ENCODE peak calls at places on chromosomes 5 and 9, in five cellular contexts. Z is Right ventricle myocardium superior; S is activated CD4-positive, alpha-beta T cell treated with anti-CD3 and anti-CD28 coated beads for 24 hours; K is cardiac muscle cell; H is testis. E is an unnamed sample.

GRCh38 chr9:132651259-132651658 is 18.5 kb downstream of the DDX31 start:
- DNase-seq in H (peak), Z (no peak), K (no peak), S (no peak), E (no peak)

GRCh38 chr9:111483419-111483861 is 743 bp downstream of the ECPAS start:
- DNase-seq in H (peak), S (peak), Z (no peak), K (peak), E (peak)

GRCh38 chr5:42566658-42567313 is 143.5 kb downstream of the GHR start:
- DNase-seq in H (no peak), K (no peak), Z (no peak), S (no peak), E (peak)

GRCh38 chr5:118778951-118779350 is 209.4 kb downstream of the DTWD2 start:
- DNase-seq in S (no peak), K (no peak), Z (no peak), H (no peak), E (no peak)

GRCh38 chr9:129838707-129839259 is 3.5 kb downstream of the USP20 start:
- DNase-seq in S (peak), K (no peak), H (no peak), Z (no peak), E (no peak)

GRCh38 chr9:112059145-112059979 is 115.7 kb downstream of the SUSD1 start:
- DNase-seq in H (peak), S (no peak), K (no peak), Z (no peak), E (no peak)

GRCh38 chr5:160289721-160290120 is 22.6 kb downstream of the CCNJL start:
- DNase-seq in H (no peak), S (no peak), K (no peak), Z (no peak), E (no peak)

GRCh38 chr5:127203818-127204217 is 86.8 kb upstream of the MEGF10 start:
- DNase-seq in Z (no peak), S (no peak), H (no peak), K (no peak), E (no peak)

GRCh38 chr9:124349675-124350484 is 65.4 kb downstream of the PSMB7 start:
- DNase-seq in S (no peak), H (no peak), Z (no peak), K (no peak), E (no peak)

GRCh38 chr5:141839015-141839513 is 39.1 kb downstream of the PCDH1 start:
- DNase-seq in S (no peak), K (no peak), Z (no peak), H (no peak), E (no peak)

GRCh38 chr9:128244443-128245226 is 31.2 kb downstream of the GOLGA2 start:
- DNase-seq in S (no peak), H (peak), Z (peak), K (peak), E (no peak)

GRCh38 chr9:135343733-135344522 is 135.7 kb upstream of the PPP1R26 start:
- DNase-seq in K (peak), Z (peak), H (peak), S (peak), E (peak)

GRCh38 chr5:54740141-54740540 is 222.6 kb downstream of the SNX18 start:
- DNase-seq in H (no peak), S (no peak), K (no peak), Z (no peak), E (no peak)

GRCh38 chr5:164433471-164433870 is 928.1 kb downstream of the MAT2B start:
- DNase-seq in K (no peak), H (no peak), Z (no peak), S (no peak), E (no peak)

GRCh38 chr5:368162-369084 is 46.9 kb downstream of the AHRR start:
- DNase-seq in Z (no peak), S (no peak), H (peak), K (no peak), E (no peak)

GRCh38 chr9:108882052-108882888 is 20.2 kb downstream of the ACTL7A start:
- DNase-seq in S (no peak), Z (no peak), H (no peak), K (no peak), E (no peak)

GRCh38 chr5:10220253-10220652 is 29.4 kb downstream of the ATPSCKMT start:
- DNase-seq in K (peak), S (no peak), Z (no peak), H (no peak), E (no peak)

GRCh38 chr9:125559894-125560293 is 147.1 kb downstream of the MAPKAP1 start:
- DNase-seq in Z (no peak), H (no peak), S (no peak), K (no peak), E (no peak)

GRCh38 chr5:14954620-14955343 is 83.2 kb upstream of the ANKH start:
- DNase-seq in Z (peak), S (no peak), K (peak), H (no peak), E (no peak)

GRCh38 chr5:98414938-98415337 is 358.5 kb upstream of the RGMB start:
- DNase-seq in H (no peak), K (no peak), Z (no peak), S (no peak), E (no peak)

GRCh38 chr9:98502311-98502975 is 206.3 kb downstream of the GABBR2 start:
- DNase-seq in S (no peak), H (no peak), Z (no peak), K (no peak), E (no peak)

GRCh38 chr9:89078860-89079259 is 87.6 kb downstream of the S1PR3 start:
- DNase-seq in S (no peak), K (no peak), H (no peak), Z (no peak), E (no peak)

GRCh38 chr5:75885321-75885720 is 168.1 kb upstream of the POC5 start:
- DNase-seq in Z (no peak), S (no peak), K (no peak), H (no peak), E (no peak)

GRCh38 chr5:175746851-175747250 is 89.0 kb downstream of the HRH2 start:
- DNase-seq in H (no peak), Z (no peak), S (no peak), K (no peak), E (no peak)